ENCODE peak calls at places on chromosomes 6 and 20, in ten cellular contexts. One of them, this sample, is unnamed.

GRCh38 chr20:15487030-15487429 is 1086.2 kb downstream of the KIF16B start:
- DNase-seq in HCT116: no peak
- DNase-seq in bronchial epithelial cell: no peak
- DNase-seq in heart right ventricle: no peak
- DNase-seq in neural progenitor cell: no peak
- DNase-seq in retinal pigment epithelial cell: no peak
- DNase-seq in astrocyte of the spinal cord: no peak
- DNase-seq in psoas muscle: no peak
- DNase-seq in lung: no peak
- DNase-seq in left lung: no peak
- DNase-seq in this sample: no peak

GRCh38 chr6:111978826-111979225 is 75.1 kb upstream of the CCN6 start:
- DNase-seq in retinal pigment epithelial cell: no peak
- DNase-seq in bronchial epithelial cell: peak
- DNase-seq in HCT116: no peak
- DNase-seq in neural progenitor cell: no peak
- DNase-seq in heart right ventricle: no peak
- DNase-seq in psoas muscle: no peak
- DNase-seq in left lung: no peak
- DNase-seq in astrocyte of the spinal cord: peak
- DNase-seq in lung: no peak
- DNase-seq in this sample: no peak

GRCh38 chr6:26342106-26342999 is 22.6 kb upstream of the BTN3A2 start:
- DNase-seq in bronchial epithelial cell: peak
- DNase-seq in HCT116: no peak
- DNase-seq in heart right ventricle: no peak
- DNase-seq in left lung: no peak
- DNase-seq in retinal pigment epithelial cell: no peak
- DNase-seq in psoas muscle: no peak
- DNase-seq in lung: no peak
- DNase-seq in astrocyte of the spinal cord: peak
- DNase-seq in neural progenitor cell: peak
- DNase-seq in this sample: no peak

GRCh38 chr6:11938285-11938890 is 73.7 kb upstream of the HIVEP1 start:
- DNase-seq in left lung: no peak
- DNase-seq in psoas muscle: no peak
- DNase-seq in retinal pigment epithelial cell: no peak
- DNase-seq in lung: no peak
- DNase-seq in neural progenitor cell: peak
- DNase-seq in HCT116: no peak
- DNase-seq in astrocyte of the spinal cord: no peak
- DNase-seq in heart right ventricle: no peak
- DNase-seq in bronchial epithelial cell: no peak
- DNase-seq in this sample: no peak

GRCh38 chr6:158697798-158698197 is 47.9 kb downstream of the SYTL3 start:
- DNase-seq in bronchial epithelial cell: no peak
- DNase-seq in neural progenitor cell: no peak
- DNase-seq in left lung: no peak
- DNase-seq in retinal pigment epithelial cell: no peak
- DNase-seq in HCT116: peak
- DNase-seq in heart right ventricle: no peak
- DNase-seq in astrocyte of the spinal cord: peak
- DNase-seq in lung: no peak
- DNase-seq in psoas muscle: no peak
- DNase-seq in this sample: no peak

GRCh38 chr6:129050086-129050485 is 167.1 kb downstream of the LAMA2 start:
- DNase-seq in neural progenitor cell: no peak
- DNase-seq in heart right ventricle: no peak
- DNase-seq in astrocyte of the spinal cord: no peak
- DNase-seq in lung: no peak
- DNase-seq in left lung: no peak
- DNase-seq in bronchial epithelial cell: peak
- DNase-seq in retinal pigment epithelial cell: no peak
- DNase-seq in psoas muscle: no peak
- DNase-seq in HCT116: no peak
- DNase-seq in this sample: no peak

GRCh38 chr6:78623567-78623966 is 243.8 kb upstream of the IRAK1BP1 start:
- DNase-seq in astrocyte of the spinal cord: no peak
- DNase-seq in HCT116: no peak
- DNase-seq in left lung: no peak
- DNase-seq in neural progenitor cell: no peak
- DNase-seq in retinal pigment epithelial cell: no peak
- DNase-seq in psoas muscle: no peak
- DNase-seq in bronchial epithelial cell: peak
- DNase-seq in lung: no peak
- DNase-seq in heart right ventricle: no peak
- DNase-seq in this sample: no peak

GRCh38 chr6:44489912-44490604 is 102.6 kb downstream of the CDC5L start:
- DNase-seq in left lung: no peak
- DNase-seq in bronchial epithelial cell: peak
- DNase-seq in HCT116: peak
- DNase-seq in lung: no peak
- DNase-seq in heart right ventricle: no peak
- DNase-seq in neural progenitor cell: no peak
- DNase-seq in psoas muscle: peak
- DNase-seq in retinal pigment epithelial cell: peak
- DNase-seq in astrocyte of the spinal cord: peak
- DNase-seq in this sample: peak

GRCh38 chr20:44650777-44651493 is 564 bp downstream of the ADA start:
- DNase-seq in left lung: peak
- DNase-seq in lung: no peak
- DNase-seq in heart right ventricle: peak
- DNase-seq in astrocyte of the spinal cord: no peak
- DNase-seq in retinal pigment epithelial cell: no peak
- DNase-seq in neural progenitor cell: no peak
- DNase-seq in psoas muscle: peak
- DNase-seq in bronchial epithelial cell: no peak
- DNase-seq in HCT116: no peak
- DNase-seq in this sample: no peak

GRCh38 chr6:150747155-150747554 is 118.3 kb upstream of the MTHFD1L start:
- DNase-seq in HCT116: no peak
- DNase-seq in neural progenitor cell: no peak
- DNase-seq in bronchial epithelial cell: peak
- DNase-seq in heart right ventricle: no peak
- DNase-seq in left lung: no peak
- DNase-seq in lung: no peak
- DNase-seq in psoas muscle: no peak
- DNase-seq in astrocyte of the spinal cord: no peak
- DNase-seq in retinal pigment epithelial cell: no peak
- DNase-seq in this sample: no peak

GRCh38 chr20:35004749-35005462 is 49.2 kb downstream of the MYH7B start:
- DNase-seq in left lung: peak
- DNase-seq in astrocyte of the spinal cord: no peak
- DNase-seq in HCT116: no peak
- DNase-seq in neural progenitor cell: no peak
- DNase-seq in psoas muscle: peak
- DNase-seq in lung: no peak
- DNase-seq in heart right ventricle: no peak
- DNase-seq in retinal pigment epithelial cell: no peak
- DNase-seq in bronchial epithelial cell: no peak
- DNase-seq in this sample: no peak

GRCh38 chr6:90411292-90411781 is 114.7 kb upstream of the BACH2 start:
- DNase-seq in bronchial epithelial cell: peak
- DNase-seq in retinal pigment epithelial cell: no peak
- DNase-seq in psoas muscle: no peak
- DNase-seq in astrocyte of the spinal cord: no peak
- DNase-seq in neural progenitor cell: no peak
- DNase-seq in HCT116: peak
- DNase-seq in lung: no peak
- DNase-seq in left lung: no peak
- DNase-seq in heart right ventricle: no peak
- DNase-seq in this sample: no peak

GRCh38 chr20:63298731-63299312 is 5.8 kb downstream of the COL20A1 start:
- DNase-seq in psoas muscle: no peak
- DNase-seq in retinal pigment epithelial cell: no peak
- DNase-seq in heart right ventricle: no peak
- DNase-seq in bronchial epithelial cell: no peak
- DNase-seq in lung: no peak
- DNase-seq in neural progenitor cell: no peak
- DNase-seq in astrocyte of the spinal cord: no peak
- DNase-seq in left lung: peak
- DNase-seq in HCT116: no peak
- DNase-seq in this sample: no peak

GRCh38 chr20:54526801-54527200 is 51.4 kb downstream of the DOK5 start:
- DNase-seq in bronchial epithelial cell: no peak
- DNase-seq in psoas muscle: no peak
- DNase-seq in HCT116: no peak
- DNase-seq in neural progenitor cell: no peak
- DNase-seq in retinal pigment epithelial cell: no peak
- DNase-seq in astrocyte of the spinal cord: no peak
- DNase-seq in heart right ventricle: no peak
- DNase-seq in left lung: no peak
- DNase-seq in lung: no peak
- DNase-seq in this sample: no peak

GRCh38 chr20:63736893-63737689 is 627 bp downstream of the LIME1 start:
- DNase-seq in lung: no peak
- DNase-seq in heart right ventricle: no peak
- DNase-seq in HCT116: no peak
- DNase-seq in bronchial epithelial cell: no peak
- DNase-seq in retinal pigment epithelial cell: no peak
- DNase-seq in left lung: peak
- DNase-seq in psoas muscle: no peak
- DNase-seq in neural progenitor cell: no peak
- DNase-seq in astrocyte of the spinal cord: no peak
- DNase-seq in this sample: no peak

GRCh38 chr20:42483694-42484303 is 705.9 kb downstream of the PTPRT start:
- DNase-seq in lung: no peak
- DNase-seq in astrocyte of the spinal cord: no peak
- DNase-seq in heart right ventricle: peak
- DNase-seq in left lung: no peak
- DNase-seq in HCT116: no peak
- DNase-seq in retinal pigment epithelial cell: no peak
- DNase-seq in neural progenitor cell: peak
- DNase-seq in psoas muscle: no peak
- DNase-seq in bronchial epithelial cell: no peak
- DNase-seq in this sample: no peak
- TF ChIP-seq CTCF in lung: no peak
- TF ChIP-seq CTCF in astrocyte of the spinal cord: peak
- TF ChIP-seq CTCF in heart right ventricle: peak
- TF ChIP-seq CTCF in left lung: peak
- TF ChIP-seq CTCF in HCT116: peak
- TF ChIP-seq CTCF in retinal pigment epithelial cell: no peak
- TF ChIP-seq CTCF in neural progenitor cell: peak
- TF ChIP-seq CTCF in psoas muscle: no peak
- TF ChIP-seq CTCF in bronchial epithelial cell: no peak
- TF ChIP-seq CTCF in this sample: peak

GRCh38 chr20:10972219-10972860 is 298.5 kb upstream of the JAG1 start:
- DNase-seq in lung: no peak
- DNase-seq in astrocyte of the spinal cord: no peak
- DNase-seq in left lung: peak
- DNase-seq in bronchial epithelial cell: no peak
- DNase-seq in heart right ventricle: no peak
- DNase-seq in HCT116: no peak
- DNase-seq in neural progenitor cell: no peak
- DNase-seq in psoas muscle: no peak
- DNase-seq in retinal pigment epithelial cell: no peak
- DNase-seq in this sample: no peak
- TF ChIP-seq CTCF in lung: no peak
- TF ChIP-seq CTCF in astrocyte of the spinal cord: peak
- TF ChIP-seq CTCF in left lung: no peak
- TF ChIP-seq CTCF in bronchial epithelial cell: no peak
- TF ChIP-seq CTCF in heart right ventricle: no peak
- TF ChIP-seq CTCF in HCT116: no peak
- TF ChIP-seq CTCF in neural progenitor cell: no peak
- TF ChIP-seq CTCF in psoas muscle: no peak
- TF ChIP-seq CTCF in retinal pigment epithelial cell: peak
- TF ChIP-seq CTCF in this sample: no peak

DNA sequence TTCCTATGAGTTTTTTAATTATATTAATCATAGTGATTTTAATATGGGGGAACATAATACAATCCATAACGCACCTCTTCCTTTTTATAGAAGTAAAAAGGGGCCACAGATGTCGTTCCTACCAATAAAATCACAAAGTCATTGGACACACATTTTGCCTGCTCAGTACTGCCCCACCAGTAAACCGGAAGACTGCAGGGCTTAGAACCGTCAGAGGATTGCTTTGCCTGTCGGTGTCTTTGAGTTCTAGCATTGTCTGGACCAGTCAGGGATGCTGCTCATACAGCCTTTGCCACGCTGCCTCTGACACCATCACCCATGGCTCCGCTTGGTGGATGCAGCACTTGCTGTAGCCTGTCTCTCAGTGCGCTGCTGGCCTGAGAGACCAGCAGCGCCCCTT is 853.6 kb downstream of the C6orf118 start:
- DNase-seq in heart right ventricle: no peak
- DNase-seq in psoas muscle: no peak
- DNase-seq in HCT116: no peak
- DNase-seq in lung: no peak
- DNase-seq in retinal pigment epithelial cell: no peak
- DNase-seq in astrocyte of the spinal cord: no peak
- DNase-seq in bronchial epithelial cell: no peak
- DNase-seq in neural progenitor cell: no peak
- DNase-seq in left lung: no peak
- DNase-seq in this sample: no peak
- TF ChIP-seq CTCF in heart right ventricle: no peak
- TF ChIP-seq CTCF in psoas muscle: no peak
- TF ChIP-seq CTCF in HCT116: no peak
- TF ChIP-seq CTCF in lung: no peak
- TF ChIP-seq CTCF in retinal pigment epithelial cell: no peak
- TF ChIP-seq CTCF in astrocyte of the spinal cord: no peak
- TF ChIP-seq CTCF in bronchial epithelial cell: no peak
- TF ChIP-seq CTCF in neural progenitor cell: peak
- TF ChIP-seq CTCF in left lung: no peak
- TF ChIP-seq CTCF in this sample: no peak

GRCh38 chr6:24603241-24603640 is 42.8 kb downstream of the KIAA0319 start:
- DNase-seq in HCT116: no peak
- DNase-seq in neural progenitor cell: no peak
- DNase-seq in psoas muscle: no peak
- DNase-seq in lung: no peak
- DNase-seq in retinal pigment epithelial cell: no peak
- DNase-seq in bronchial epithelial cell: no peak
- DNase-seq in heart right ventricle: no peak
- DNase-seq in astrocyte of the spinal cord: no peak
- DNase-seq in left lung: no peak
- DNase-seq in this sample: no peak

GRCh38 chr6:24596717-24597116 is 49.3 kb downstream of the KIAA0319 start:
- DNase-seq in retinal pigment epithelial cell: no peak
- DNase-seq in astrocyte of the spinal cord: no peak
- DNase-seq in neural progenitor cell: no peak
- DNase-seq in left lung: no peak
- DNase-seq in bronchial epithelial cell: no peak
- DNase-seq in HCT116: no peak
- DNase-seq in psoas muscle: no peak
- DNase-seq in lung: no peak
- DNase-seq in heart right ventricle: no peak
- DNase-seq in this sample: no peak

GRCh38 chr6:24599179-24599578 is 46.8 kb downstream of the KIAA0319 start:
- DNase-seq in bronchial epithelial cell: no peak
- DNase-seq in HCT116: no peak
- DNase-seq in lung: no peak
- DNase-seq in left lung: no peak
- DNase-seq in retinal pigment epithelial cell: no peak
- DNase-seq in heart right ventricle: no peak
- DNase-seq in neural progenitor cell: no peak
- DNase-seq in psoas muscle: no peak
- DNase-seq in astrocyte of the spinal cord: no peak
- DNase-seq in this sample: no peak

GRCh38 chr6:24599686-24600399 is 46.1 kb downstream of the KIAA0319 start:
- DNase-seq in bronchial epithelial cell: no peak
- DNase-seq in left lung: no peak
- DNase-seq in neural progenitor cell: no peak
- DNase-seq in lung: no peak
- DNase-seq in astrocyte of the spinal cord: no peak
- DNase-seq in psoas muscle: no peak
- DNase-seq in HCT116: no peak
- DNase-seq in heart right ventricle: no peak
- DNase-seq in retinal pigment epithelial cell: no peak
- DNase-seq in this sample: no peak

GRCh38 chr6:24600903-24601302 is 45.1 kb downstream of the KIAA0319 start:
- DNase-seq in lung: no peak
- DNase-seq in bronchial epithelial cell: no peak
- DNase-seq in left lung: no peak
- DNase-seq in retinal pigment epithelial cell: no peak
- DNase-seq in astrocyte of the spinal cord: no peak
- DNase-seq in neural progenitor cell: peak
- DNase-seq in HCT116: no peak
- DNase-seq in heart right ventricle: no peak
- DNase-seq in psoas muscle: no peak
- DNase-seq in this sample: no peak
- TF ChIP-seq CTCF in lung: no peak
- TF ChIP-seq CTCF in bronchial epithelial cell: no peak
- TF ChIP-seq CTCF in left lung: no peak
- TF ChIP-seq CTCF in retinal pigment epithelial cell: no peak
- TF ChIP-seq CTCF in astrocyte of the spinal cord: no peak
- TF ChIP-seq CTCF in neural progenitor cell: peak
- TF ChIP-seq CTCF in HCT116: peak
- TF ChIP-seq CTCF in heart right ventricle: no peak
- TF ChIP-seq CTCF in psoas muscle: no peak
- TF ChIP-seq CTCF in this sample: peak